ENCODE peak calls at places on chromosome 9, in nine cellular contexts. Y is GM23248; A is left lung; P is mucosa of descending colon; C is naive thymus-derived CD4-positive, alpha-beta T cell; L is right atrium auricular region; O is IMR-90; N is prostate gland; K is heart left ventricle. D is an unnamed sample.
A peak's percentile ranks its signal among the peaks of the same experiment; 100 is the strongest.

GRCh38 chr9:115921301-115921700 is 232.3 kb upstream of the PAPPA start:
- DNase-seq in Y (peak; percentile 86), O (peak; percentile 66), K (no peak), L (no peak), N (no peak), A (no peak), C (no peak), P (no peak), D (peak; percentile 13)

GRCh38 chr9:38118862-38119435 is 49.9 kb upstream of the SHB start:
- DNase-seq in Y (no peak), C (no peak), L (peak; percentile 40), O (no peak), K (no peak), A (no peak), P (no peak), N (no peak), D (no peak)

GRCh38 chr9:38278931-38279532 is 113.5 kb upstream of the ALDH1B1 start:
- DNase-seq in P (no peak), A (no peak), O (no peak), L (peak; percentile 44), Y (no peak), K (no peak), N (no peak), C (no peak), D (no peak)

GRCh38 chr9:135501261-135502167 is 1.0 kb downstream of the MRPS2 start:
- DNase-seq in L (no peak), K (peak; percentile 61), P (peak; percentile 34), N (no peak), O (no peak), C (no peak), A (peak; percentile 54), Y (peak; percentile 86), D (no peak)

GRCh38 chr9:89454498-89455355 is 43.2 kb downstream of the SEMA4D start:
- DNase-seq in K (no peak), C (no peak), N (no peak), O (no peak), P (peak; percentile 39), L (no peak), A (no peak), Y (no peak), D (no peak)

GRCh38 chr9:133331641-133332380 is 4.2 kb downstream of the SURF6 start:
- DNase-seq in Y (no peak), N (no peak), K (no peak), O (no peak), P (no peak), C (no peak), A (no peak), L (no peak), D (peak; percentile 44)

GRCh38 chr9:28409919-28410318 is 836.6 kb upstream of the C9orf72 start:
- DNase-seq in K (no peak), O (no peak), L (no peak), C (no peak), A (no peak), N (no peak), Y (no peak), P (no peak), D (no peak)

GRCh38 chr9:7324031-7324654 is 475.4 kb downstream of the DMAC1 start:
- DNase-seq in K (no peak), C (no peak), N (no peak), A (no peak), O (peak; percentile 18), Y (peak; percentile 51), P (no peak), L (no peak), D (no peak)

GRCh38 chr9:104386425-104387069 is 117.5 kb upstream of the OR13F1 start:
- DNase-seq in O (peak; percentile 20), Y (peak; percentile 65), C (no peak), P (no peak), A (no peak), L (no peak), N (no peak), K (no peak), D (no peak)

GRCh38 chr9:122318284-122318683 is 52.5 kb upstream of the PTGS1 start:
- DNase-seq in A (no peak), L (no peak), Y (no peak), C (no peak), P (no peak), N (no peak), K (peak; percentile 33), O (no peak), D (no peak)

GRCh38 chr9:21770877-21771560 is 31.4 kb upstream of the MTAP start:
- DNase-seq in N (no peak), C (no peak), A (no peak), O (peak; percentile 88), K (no peak), L (no peak), Y (peak; percentile 88), P (no peak), D (no peak)

GRCh38 chr9:125634040-125634717 is 72.8 kb downstream of the MAPKAP1 start:
- DNase-seq in A (no peak), C (no peak), Y (peak; percentile 63), N (no peak), P (no peak), K (no peak), L (no peak), O (peak; percentile 40), D (no peak)

GRCh38 chr9:72894342-72894741 is 58.5 kb downstream of the ALDH1A1 start:
- DNase-seq in N (no peak), L (no peak), P (no peak), Y (peak; percentile 92), O (peak; percentile 4), C (no peak), A (no peak), K (no peak), D (no peak)

GRCh38 chr9:106885451-106885850 is 22.5 kb downstream of the ZNF462 start:
- DNase-seq in N (no peak), P (no peak), L (no peak), C (no peak), O (peak; percentile 95), K (no peak), Y (peak; percentile 88), A (peak; percentile 52), D (no peak)

GRCh38 chr9:133433351-133433843 is 11.2 kb downstream of the ADAMTS13 start:
- DNase-seq in N (no peak), C (no peak), K (no peak), L (no peak), Y (no peak), O (no peak), A (no peak), P (no peak), D (no peak)

GRCh38 chr9:117076571-117077300 is 338.1 kb downstream of the ASTN2 start:
- DNase-seq in L (no peak), Y (no peak), A (no peak), K (no peak), O (no peak), C (no peak), P (no peak), N (no peak), D (no peak)

GRCh38 chr9:117074337-117074662 is 340.6 kb downstream of the ASTN2 start:
- DNase-seq in A (no peak), N (no peak), O (no peak), C (no peak), L (no peak), Y (no peak), P (no peak), K (no peak), D (no peak)

GRCh38 chr9:117073539-117074336 is 341.1 kb downstream of the ASTN2 start:
- DNase-seq in O (no peak), C (no peak), K (no peak), A (no peak), P (no peak), Y (peak; percentile 29), L (no peak), N (peak; percentile 42), D (no peak)

GRCh38 chr9:117075636-117076035 is 339.2 kb downstream of the ASTN2 start:
- DNase-seq in P (no peak), C (no peak), Y (no peak), L (no peak), O (no peak), A (no peak), K (no peak), N (no peak), D (no peak)

DNA sequence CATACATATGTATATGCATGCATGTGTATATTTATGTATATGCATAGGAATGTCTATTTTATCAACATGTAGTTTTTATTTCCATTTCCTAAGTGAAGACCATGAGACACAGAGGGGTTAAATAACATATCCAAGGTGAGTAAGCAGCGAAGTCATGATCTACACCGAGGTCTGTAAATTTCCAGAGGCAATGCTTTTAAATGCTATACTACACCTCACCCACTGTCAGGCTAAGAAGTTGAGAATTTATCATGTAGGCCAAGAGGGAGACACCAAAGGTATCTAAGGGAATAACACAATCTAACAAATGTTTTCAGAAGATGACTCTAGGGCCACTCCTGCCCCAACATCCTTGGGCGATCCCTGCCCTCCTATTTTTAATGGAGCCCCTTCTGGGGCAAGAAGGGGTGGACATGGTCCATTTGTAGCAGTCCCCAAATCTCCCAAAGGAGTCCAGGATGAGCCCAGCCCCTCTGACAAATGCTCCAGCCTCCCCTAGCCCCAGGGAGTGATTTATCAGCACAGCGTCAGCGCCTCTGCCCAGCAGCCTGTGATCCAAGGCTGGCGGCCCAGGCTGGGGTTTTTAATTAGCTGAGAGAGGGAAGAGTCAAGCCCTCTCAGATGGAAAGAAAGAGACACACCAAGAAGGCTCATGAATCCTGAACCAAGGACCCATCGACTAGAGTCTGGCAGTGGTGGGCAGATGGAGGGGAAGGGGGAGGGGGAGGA is 339.9 kb downstream of the ASTN2 start:
- DNase-seq in K (no peak), A (no peak), N (no peak), C (no peak), P (no peak), O (no peak), L (no peak), Y (no peak), D (no peak)
- H3K4me1 ChIP-seq in K (no peaks in the 10 kb centered on the region), A (no peaks in the 10 kb centered on the region), N (no peaks in the 10 kb centered on the region), C (no peaks in the 10 kb centered on the region), P (no peaks in the 10 kb centered on the region), O (no peaks in the 10 kb centered on the region), L (no peaks in the 10 kb centered on the region), Y (no peaks in the 10 kb centered on the region), D (no peaks in the 10 kb centered on the region)

DNA sequence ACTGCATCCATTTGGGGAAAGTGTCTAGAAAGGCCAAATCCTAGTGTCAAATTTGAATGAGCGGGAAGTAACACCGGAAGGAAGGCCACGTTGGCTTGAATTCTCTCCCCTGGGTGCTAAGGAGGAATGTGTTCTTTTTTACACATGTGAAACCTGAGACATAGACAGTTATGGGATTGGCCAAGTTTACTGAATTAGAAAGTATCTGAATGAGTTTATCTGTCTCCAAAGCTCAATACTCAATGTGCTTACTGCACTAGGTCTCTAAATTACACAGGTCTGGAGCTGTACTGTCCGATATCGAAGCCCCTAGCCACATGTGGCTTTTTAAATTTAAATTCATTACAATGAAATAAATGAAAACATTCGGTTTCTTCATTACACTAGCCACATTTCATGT is 6.0 kb downstream of the DMRT1 start:
- DNase-seq in C (no peak), L (no peak), N (no peak), P (no peak), O (no peak), A (no peak), K (no peak), Y (no peak), D (no peak)
- H3K36me3 ChIP-seq in C (no peaks in the 10 kb centered on the region), L (no peaks in the 10 kb centered on the region), N (no peaks in the 10 kb centered on the region), P (no peaks in the 10 kb centered on the region), O (no peaks in the 10 kb centered on the region), A (no peaks in the 10 kb centered on the region), K (no peaks in the 10 kb centered on the region), Y (no peaks in the 10 kb centered on the region), D (no peaks in the 10 kb centered on the region)

GRCh38 chr9:95057121-95057520 is 260.4 kb downstream of the FANCC start:
- DNase-seq in O (peak; percentile 82), Y (no peak), L (no peak), N (no peak), A (no peak), K (no peak), C (no peak), P (no peak), D (no peak)
- H3K4me3 ChIP-seq in O (peak overlapping the region; percentile 22), Y (peak overlapping the region; percentile 54), L (peak overlapping the region; percentile 32), N (peak overlapping the region; percentile 3), A (no peak overlapping the region), K (peak overlapping the region; percentile 26), C (no peak overlapping the region), P (no peak overlapping the region), D (peak overlapping the region; percentile 47)

GRCh38 chr9:114500583-114501292 is 4.5 kb downstream of the WHRN start:
- DNase-seq in Y (no peak), K (no peak), L (no peak), A (no peak), O (no peak), P (no peak), C (no peak), N (no peak), D (no peak)
- H3K4me1 ChIP-seq in Y (no peaks in the 10 kb centered on the region), K (peaks cover 5% of the 10 kb centered on the region), L (no peaks in the 10 kb centered on the region), A (peaks cover 3% of the 10 kb centered on the region), O (peaks cover 11% of the 10 kb centered on the region), P (peaks cover 14% of the 10 kb centered on the region), C (peaks cover 12% of the 10 kb centered on the region), N (peaks cover 11% of the 10 kb centered on the region), D (no peaks in the 10 kb centered on the region)

D was measured in psoas muscle.